ENCODE peak calls at places on chromosome 13, in four cellular contexts. A is dorsolateral prefrontal cortex, D is AG04450, G is thyroid gland. V is an unnamed sample.

GRCh38 chr13:73187106-73187505 is 128.3 kb downstream of the KLF5 start:
- DNase-seq in A (no peak), D (no peak), G (no peak), V (no peak)

GRCh38 chr13:113526466-113527220 is 36.1 kb upstream of the DCUN1D2 start:
- DNase-seq in A (no peak), D (no peak), G (no peak), V (no peak)

GRCh38 chr13:98839826-98840769 is 87.6 kb upstream of the SLC15A1 start:
- DNase-seq in A (peak; percentile 51), D (no peak), G (peak; percentile 63), V (no peak)

GRCh38 chr13:59587030-59587429 is 576.7 kb downstream of the DIAPH3 start:
- DNase-seq in A (no peak), D (no peak), G (no peak), V (no peak)

GRCh38 chr13:110349239-110349638 is 42.2 kb downstream of the COL4A2 start:
- DNase-seq in A (no peak), D (no peak), G (no peak), V (no peak)

GRCh38 chr13:111210488-111210887 is 95.4 kb downstream of the ARHGEF7 start:
- DNase-seq in A (peak; percentile 71), D (peak; percentile 71), G (peak; percentile 78), V (no peak)

GRCh38 chr13:30725331-30726085 is 9.8 kb upstream of the ALOX5AP start:
- DNase-seq in A (no peak), D (no peak), G (no peak), V (no peak)

GRCh38 chr13:110359840-110360301 is 52.8 kb downstream of the COL4A2 start:
- DNase-seq in A (no peak), D (peak; percentile 83), G (no peak), V (no peak)

GRCh38 chr13:83088858-83089257 is 793.4 kb downstream of the SLITRK1 start:
- DNase-seq in A (no peak), D (no peak), G (no peak), V (no peak)

GRCh38 chr13:26508885-26509284 is 48.6 kb upstream of the WASF3 start:
- DNase-seq in A (no peak), D (peak; percentile 69), G (peak; percentile 26), V (no peak)

GRCh38 chr13:104004572-104004971 is 938.4 kb upstream of the SLC10A2 start:
- DNase-seq in A (no peak), D (no peak), G (no peak), V (no peak)

GRCh38 chr13:105960326-105960725 is 575.1 kb downstream of the EFNB2 start:
- DNase-seq in A (no peak), D (no peak), G (no peak), V (no peak)

GRCh38 chr13:31421756-31422155 is 222.0 kb downstream of the B3GLCT start:
- DNase-seq in A (no peak), D (no peak), G (no peak), V (no peak)

GRCh38 chr13:67267136-67267535 is 37.0 kb upstream of the PCDH9 start:
- DNase-seq in A (no peak), D (no peak), G (no peak), V (no peak)

GRCh38 chr13:75715598-75716523 is 79.7 kb downstream of the LMO7 start:
- DNase-seq in A (no peak), D (no peak), G (no peak), V (no peak)

GRCh38 chr13:74250738-74251190 is 116.6 kb upstream of the KLF12 start:
- DNase-seq in A (no peak), D (no peak), G (no peak), V (no peak)

GRCh38 chr13:97855570-97855970 is 97.9 kb upstream of the IPO5 start:
- DNase-seq in A (peak; percentile 20), D (peak; percentile 66), G (peak; percentile 14), V (no peak)

GRCh38 chr13:105343134-105343806 is 1192.2 kb downstream of the EFNB2 start:
- DNase-seq in A (no peak), D (no peak), G (peak; percentile 11), V (no peak)

GRCh38 chr13:27401210-27401609 is 23.2 kb upstream of the GTF3A start:
- DNase-seq in A (no peak), D (no peak), G (no peak), V (no peak)

GRCh38 chr13:99689955-99690354 is 188.7 kb downstream of the TM9SF2 start:
- DNase-seq in A (no peak), D (no peak), G (peak; percentile 61), V (no peak)

GRCh38 chr13:101523154-101523669 is 70.7 kb downstream of the ITGBL1 start:
- DNase-seq in A (no peak), D (no peak), G (no peak), V (no peak)

GRCh38 chr13:103517066-103517767 is 451.0 kb upstream of the SLC10A2 start:
- DNase-seq in A (no peak), D (no peak), G (no peak), V (no peak)

GRCh38 chr13:30235206-30235605 is 72.1 kb downstream of the KATNAL1 start:
- DNase-seq in A (no peak), D (no peak), G (no peak), V (no peak)

GRCh38 chr13:57632276-57633140 is 964 bp downstream of the PCDH17 start:
- DNase-seq in A (peak; percentile 31), D (no peak), G (peak; percentile 3), V (no peak)

GRCh38 chr13:66532845-66533244 is 697.3 kb downstream of the PCDH9 start:
- DNase-seq in A (peak; percentile 5), D (no peak), G (no peak), V (no peak)

DNA sequence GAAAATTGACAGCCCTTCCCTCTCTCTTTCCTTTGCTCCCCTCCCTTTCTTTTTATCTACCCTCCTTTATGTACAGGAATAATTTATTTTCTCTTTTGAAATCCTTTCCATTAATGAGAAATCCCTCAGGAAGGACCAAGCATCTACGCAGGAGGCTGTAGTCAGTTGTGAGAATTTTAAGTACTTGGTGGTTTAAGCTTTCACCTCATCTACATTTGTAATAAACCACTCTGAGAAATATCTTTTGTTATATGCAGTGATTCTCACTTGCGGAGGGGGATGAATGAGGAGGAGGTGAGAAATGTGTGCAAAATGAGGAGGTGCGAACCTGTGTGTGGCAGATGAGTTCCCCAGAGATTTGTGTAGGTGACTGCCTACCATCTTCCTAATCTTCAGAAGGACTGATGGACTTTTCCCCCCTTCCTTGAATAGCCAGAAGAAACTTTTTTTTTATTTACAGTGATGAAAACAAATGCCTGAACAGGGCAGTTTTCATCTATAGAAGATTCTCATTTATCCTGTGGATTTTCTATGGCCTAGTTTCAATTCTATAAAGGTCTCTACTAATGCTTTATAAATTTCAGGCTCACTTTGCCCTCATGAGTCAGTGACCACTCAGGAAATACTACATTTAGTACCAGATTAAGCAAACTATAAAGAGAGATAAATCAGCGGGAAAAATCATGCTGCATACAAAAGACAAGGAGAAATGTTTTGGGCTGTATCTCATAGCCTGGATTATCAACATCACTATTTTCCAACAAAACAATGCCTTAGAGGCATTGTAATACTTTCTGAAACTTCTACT is 118.3 kb downstream of the LHFPL6 start:
- DNase-seq in A (no peak), D (no peak), G (no peak), V (no peak)
- H3K27ac ChIP-seq in A (no peak overlapping the region), D (no peak overlapping the region), G (no peak overlapping the region), V (no peak overlapping the region)

GRCh38 chr13:48489666-48490065 is 43.2 kb downstream of the RCBTB2 start:
- DNase-seq in A (no peak), D (no peak), G (no peak), V (no peak)

GRCh38 chr13:48492123-48493075 is 40.5 kb downstream of the RCBTB2 start:
- DNase-seq in A (peak; percentile 64), D (no peak), G (peak; percentile 38), V (no peak)

GRCh38 chr13:48489003-48489402 is 43.9 kb downstream of the RCBTB2 start:
- DNase-seq in A (no peak), D (no peak), G (no peak), V (no peak)

GRCh38 chr13:48491423-48492122 is 41.3 kb downstream of the RCBTB2 start:
- DNase-seq in A (no peak), D (no peak), G (no peak), V (no peak)

DNA sequence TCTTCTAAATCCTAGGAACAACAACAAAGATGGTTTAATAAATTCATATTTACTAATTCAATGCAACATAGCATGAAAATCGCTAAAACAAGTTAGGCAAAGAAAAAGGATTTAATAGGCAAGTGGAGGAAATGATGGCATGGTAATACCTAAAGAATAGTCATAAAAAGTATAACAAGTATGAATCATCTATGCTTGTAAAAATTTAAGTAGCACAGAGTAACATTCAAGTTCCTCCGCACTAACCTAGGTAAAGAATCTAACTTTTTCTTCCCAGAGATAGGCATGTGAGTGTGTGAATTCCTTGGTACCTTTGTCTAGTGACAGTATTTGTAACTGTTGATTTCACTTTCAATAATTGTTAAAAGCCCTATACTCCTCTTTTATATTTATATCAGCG is 42.6 kb downstream of the RCBTB2 start:
- DNase-seq in A (no peak), D (no peak), G (no peak), V (no peak)
- H3K4me3 ChIP-seq in A (no peak overlapping the region), D (no peak overlapping the region), G (no peak overlapping the region), V (no peak overlapping the region)

DNA sequence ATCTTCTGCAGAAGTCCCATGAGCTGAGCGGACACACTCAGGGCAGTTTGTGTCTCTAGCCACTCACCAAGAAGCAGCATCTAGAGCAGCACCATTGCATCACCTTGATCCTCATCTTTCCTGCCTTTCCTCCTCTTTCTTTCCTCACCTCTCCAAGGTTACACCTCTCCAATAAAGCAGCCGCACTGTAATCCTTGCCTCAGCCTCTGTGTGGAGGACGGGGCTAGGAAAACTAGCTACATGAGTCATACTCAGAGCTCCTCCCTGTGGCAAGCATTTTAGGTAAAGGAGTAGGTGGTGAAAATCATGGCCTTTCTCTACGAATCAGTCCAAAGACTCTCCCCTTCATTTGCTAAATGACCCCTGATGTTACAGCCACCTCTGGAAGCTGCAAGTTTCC is 108.8 kb downstream of the DNAJC15 start:
- DNase-seq in A (no peak), D (no peak), G (peak; percentile 25), V (no peak)
- TF ChIP-seq CTCF in A (peak; percentile 22), D (peak; percentile 32), G (no peak), V (no peak)

DNA sequence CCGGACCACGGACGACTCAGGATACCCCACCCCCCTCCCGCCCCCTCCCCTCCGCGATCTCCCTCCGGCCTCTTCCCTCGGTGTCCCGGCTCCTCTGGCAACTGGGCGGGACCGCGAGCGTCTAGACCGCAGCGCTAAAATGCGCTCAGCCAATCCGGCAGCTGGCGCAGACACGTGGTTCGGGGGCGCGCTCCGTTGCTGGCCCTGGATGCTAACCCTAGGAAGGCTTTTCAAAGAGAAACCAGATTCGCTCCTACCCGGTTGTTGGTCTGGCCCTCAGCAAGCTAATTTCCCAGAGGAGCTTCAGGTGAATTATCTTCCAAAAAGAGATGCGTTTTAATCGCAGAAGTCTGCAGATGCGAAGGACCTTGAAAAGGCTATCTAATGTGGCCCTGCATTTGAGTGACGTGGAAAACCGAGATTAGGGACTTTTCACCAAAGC is at the start of gene DZIP1:
- DNase-seq in A (peak; percentile 83), D (peak; percentile 64), G (peak; percentile 22), V (peak; percentile 15)
- H3K27ac ChIP-seq in A (peak within 1 kb of the TSS; percentile 64), D (peak within 1 kb of the TSS; percentile 65), G (peak within 1 kb of the TSS; percentile 46), V (peak within 1 kb of the TSS; percentile 63)

DNA sequence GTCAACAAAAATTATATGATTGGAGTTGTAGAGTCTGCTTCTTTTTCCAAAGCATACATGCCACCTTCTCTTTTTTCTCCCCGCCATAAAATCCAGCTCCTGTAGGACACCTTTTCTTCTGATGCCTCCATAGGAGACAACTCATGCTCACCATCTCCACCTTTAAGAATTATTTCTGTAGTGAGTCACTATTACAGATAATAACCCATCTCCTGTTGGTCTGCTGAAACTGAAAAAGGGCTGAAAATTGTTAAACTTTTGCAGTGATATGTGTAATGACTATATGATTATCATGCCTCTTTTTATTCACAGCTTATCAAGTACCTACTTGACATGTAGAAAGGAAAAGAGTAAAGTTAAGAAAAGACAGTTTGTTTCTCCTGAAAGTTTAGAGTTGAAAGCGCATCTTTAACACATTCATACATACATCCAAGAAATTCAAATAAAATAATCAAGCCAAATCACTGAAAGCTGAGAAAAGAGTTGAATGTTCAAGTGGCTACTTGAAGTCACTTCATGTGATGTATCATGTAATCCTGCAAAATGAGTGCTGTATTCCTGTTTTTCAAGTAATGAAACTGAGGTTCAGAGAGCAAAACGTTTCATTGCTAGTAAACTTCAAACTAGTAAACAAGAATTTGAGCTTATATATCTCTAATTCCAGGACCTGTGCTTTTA is 35.5 kb upstream of the LPAR6 start:
- DNase-seq in A (no peak), D (no peak), G (no peak), V (no peak)
- H3K4me3 ChIP-seq in A (no peak overlapping the region), D (no peak overlapping the region), G (no peak overlapping the region), V (peak overlapping the region; percentile 28)

V was measured in thoracic aorta.